ENCODE peak calls at places on chromosomes 11 and 22, in seven cellular contexts. One of them, this sample, is unnamed.

GRCh38 chr11:68048681-68049508 is 10.1 kb downstream of the TCIRG1 start:
- DNase-seq in neural crest cell: no peak
- DNase-seq in stimulated activated CD8-positive, alpha-beta memory T cell treated with anti-CD3 and anti-CD28 coated beads, Interleukin-15, amount 100 ng/mL, for 48 hours: no peak
- DNase-seq in germinal center: no peak
- DNase-seq in stimulated activated naive CD4-positive, alpha-beta T cell: no peak
- DNase-seq in omental fat pad: no peak
- DNase-seq in left colon: no peak
- DNase-seq in this sample: no peak

GRCh38 chr11:64132388-64132771 is 33.5 kb downstream of the MACROD1 start:
- DNase-seq in neural crest cell: no peak
- DNase-seq in stimulated activated CD8-positive, alpha-beta memory T cell treated with anti-CD3 and anti-CD28 coated beads, Interleukin-15, amount 100 ng/mL, for 48 hours: no peak
- DNase-seq in germinal center: no peak
- DNase-seq in stimulated activated naive CD4-positive, alpha-beta T cell: no peak
- DNase-seq in omental fat pad: no peak
- DNase-seq in left colon: no peak
- DNase-seq in this sample: no peak

GRCh38 chr11:119470316-119471266 is 47.6 kb upstream of the THY1 start:
- DNase-seq in neural crest cell: no peak
- DNase-seq in stimulated activated CD8-positive, alpha-beta memory T cell treated with anti-CD3 and anti-CD28 coated beads, Interleukin-15, amount 100 ng/mL, for 48 hours: no peak
- DNase-seq in germinal center: no peak
- DNase-seq in stimulated activated naive CD4-positive, alpha-beta T cell: no peak
- DNase-seq in omental fat pad: no peak
- DNase-seq in left colon: no peak
- DNase-seq in this sample: peak

GRCh38 chr11:97934572-97935208 is 1086.1 kb upstream of the CNTN5 start:
- DNase-seq in neural crest cell: no peak
- DNase-seq in stimulated activated CD8-positive, alpha-beta memory T cell treated with anti-CD3 and anti-CD28 coated beads, Interleukin-15, amount 100 ng/mL, for 48 hours: no peak
- DNase-seq in germinal center: no peak
- DNase-seq in stimulated activated naive CD4-positive, alpha-beta T cell: no peak
- DNase-seq in omental fat pad: no peak
- DNase-seq in left colon: no peak
- DNase-seq in this sample: no peak

GRCh38 chr11:75429902-75430691 is 2.9 kb downstream of the KLHL35 start:
- DNase-seq in neural crest cell: peak
- DNase-seq in stimulated activated CD8-positive, alpha-beta memory T cell treated with anti-CD3 and anti-CD28 coated beads, Interleukin-15, amount 100 ng/mL, for 48 hours: peak
- DNase-seq in germinal center: peak
- DNase-seq in stimulated activated naive CD4-positive, alpha-beta T cell: peak
- DNase-seq in omental fat pad: no peak
- DNase-seq in left colon: peak
- DNase-seq in this sample: peak

GRCh38 chr11:47099213-47099917 is 77.3 kb downstream of the ARFGAP2 start:
- DNase-seq in neural crest cell: no peak
- DNase-seq in stimulated activated CD8-positive, alpha-beta memory T cell treated with anti-CD3 and anti-CD28 coated beads, Interleukin-15, amount 100 ng/mL, for 48 hours: no peak
- DNase-seq in germinal center: no peak
- DNase-seq in stimulated activated naive CD4-positive, alpha-beta T cell: no peak
- DNase-seq in omental fat pad: no peak
- DNase-seq in left colon: no peak
- DNase-seq in this sample: no peak

GRCh38 chr11:68424981-68425865 is 35.3 kb upstream of the PPP6R3 start:
- DNase-seq in neural crest cell: no peak
- DNase-seq in stimulated activated CD8-positive, alpha-beta memory T cell treated with anti-CD3 and anti-CD28 coated beads, Interleukin-15, amount 100 ng/mL, for 48 hours: no peak
- DNase-seq in germinal center: no peak
- DNase-seq in stimulated activated naive CD4-positive, alpha-beta T cell: no peak
- DNase-seq in omental fat pad: no peak
- DNase-seq in left colon: no peak
- DNase-seq in this sample: no peak

GRCh38 chr11:96257036-96257435 is 86.0 kb downstream of the MAML2 start:
- DNase-seq in neural crest cell: no peak
- DNase-seq in stimulated activated CD8-positive, alpha-beta memory T cell treated with anti-CD3 and anti-CD28 coated beads, Interleukin-15, amount 100 ng/mL, for 48 hours: no peak
- DNase-seq in germinal center: no peak
- DNase-seq in stimulated activated naive CD4-positive, alpha-beta T cell: no peak
- DNase-seq in omental fat pad: no peak
- DNase-seq in left colon: no peak
- DNase-seq in this sample: no peak

GRCh38 chr22:22407061-22407460 is 101.5 kb downstream of the ZNF280B start:
- DNase-seq in neural crest cell: no peak
- DNase-seq in stimulated activated CD8-positive, alpha-beta memory T cell treated with anti-CD3 and anti-CD28 coated beads, Interleukin-15, amount 100 ng/mL, for 48 hours: no peak
- DNase-seq in germinal center: no peak
- DNase-seq in stimulated activated naive CD4-positive, alpha-beta T cell: no peak
- DNase-seq in omental fat pad: no peak
- DNase-seq in left colon: no peak
- DNase-seq in this sample: no peak

GRCh38 chr22:30000566-30000965 is 79.7 kb upstream of the HORMAD2 start:
- DNase-seq in neural crest cell: no peak
- DNase-seq in stimulated activated CD8-positive, alpha-beta memory T cell treated with anti-CD3 and anti-CD28 coated beads, Interleukin-15, amount 100 ng/mL, for 48 hours: no peak
- DNase-seq in germinal center: no peak
- DNase-seq in stimulated activated naive CD4-positive, alpha-beta T cell: no peak
- DNase-seq in omental fat pad: no peak
- DNase-seq in left colon: no peak
- DNase-seq in this sample: peak

GRCh38 chr11:123063396-123064267 is 1.7 kb upstream of the HSPA8 start:
- DNase-seq in neural crest cell: no peak
- DNase-seq in stimulated activated CD8-positive, alpha-beta memory T cell treated with anti-CD3 and anti-CD28 coated beads, Interleukin-15, amount 100 ng/mL, for 48 hours: no peak
- DNase-seq in germinal center: no peak
- DNase-seq in stimulated activated naive CD4-positive, alpha-beta T cell: no peak
- DNase-seq in omental fat pad: no peak
- DNase-seq in left colon: peak
- DNase-seq in this sample: peak

GRCh38 chr11:18527512-18527911 is 770 bp upstream of the TSG101 start:
- DNase-seq in neural crest cell: no peak
- DNase-seq in stimulated activated CD8-positive, alpha-beta memory T cell treated with anti-CD3 and anti-CD28 coated beads, Interleukin-15, amount 100 ng/mL, for 48 hours: no peak
- DNase-seq in germinal center: no peak
- DNase-seq in stimulated activated naive CD4-positive, alpha-beta T cell: no peak
- DNase-seq in omental fat pad: no peak
- DNase-seq in left colon: no peak
- DNase-seq in this sample: peak

GRCh38 chr11:120334894-120335462 is 1.2 kb upstream of the ARHGEF12 start:
- DNase-seq in neural crest cell: peak
- DNase-seq in stimulated activated CD8-positive, alpha-beta memory T cell treated with anti-CD3 and anti-CD28 coated beads, Interleukin-15, amount 100 ng/mL, for 48 hours: no peak
- DNase-seq in germinal center: peak
- DNase-seq in stimulated activated naive CD4-positive, alpha-beta T cell: peak
- DNase-seq in omental fat pad: peak
- DNase-seq in left colon: peak
- DNase-seq in this sample: peak